ENCODE peak calls at places on chromosomes 13 and 19, in eight cellular contexts. X, L, R, Z, C, T, Y and W are unnamed samples.

GRCh38 chr19:7115721-7116120 is 46.2 kb downstream of the ZNF557 start:
- DNase-seq in Y (no peak), C (no peak), R (no peak), L (no peak), T (no peak), Z (no peak), X (no peak), W (no peak)

GRCh38 chr19:33413426-33413725 is 39.9 kb downstream of the CEBPG start:
- DNase-seq in L (no peak), R (no peak), Z (peak), T (no peak), X (no peak), Y (no peak), C (no peak), W (no peak)

GRCh38 chr13:113029487-113030258 is 60.7 kb downstream of the MCF2L start:
- DNase-seq in X (no peak), C (peak), Y (no peak), T (no peak), Z (peak), L (peak), R (peak), W (no peak)

GRCh38 chr13:71871844-71872243 is 4.8 kb upstream of the DACH1 start:
- DNase-seq in L (no peak), R (no peak), Y (no peak), Z (no peak), T (no peak), C (no peak), X (no peak), W (no peak)

GRCh38 chr19:33432408-33433170 is 59.1 kb downstream of the CEBPG start:
- DNase-seq in Y (no peak), Z (peak), T (no peak), X (no peak), R (no peak), L (no peak), C (no peak), W (no peak)

GRCh38 chr19:10219678-10220077 is 11.5 kb downstream of the S1PR2 start:
- DNase-seq in Y (no peak), Z (peak), C (no peak), X (no peak), R (peak), L (peak), T (peak), W (peak)

GRCh38 chr19:7254590-7254989 is 39.6 kb downstream of the INSR start:
- DNase-seq in C (no peak), X (no peak), L (no peak), R (no peak), T (no peak), Z (no peak), Y (no peak), W (no peak)

GRCh38 chr13:40596484-40596883 is 70.0 kb downstream of the FOXO1 start:
- DNase-seq in L (no peak), Y (no peak), X (no peak), C (no peak), T (no peak), R (no peak), Z (no peak), W (no peak)

GRCh38 chr19:35451278-35452096 is 3.4 kb downstream of the FFAR2 start:
- DNase-seq in X (no peak), Y (no peak), C (no peak), L (no peak), T (no peak), R (no peak), Z (no peak), W (no peak)

GRCh38 chr13:95301947-95302386 is 716 bp upstream of the ABCC4 start:
- DNase-seq in C (no peak), X (no peak), R (peak), Y (no peak), L (no peak), Z (no peak), T (no peak), W (no peak)

GRCh38 chr13:113045214-113046007 is 60.2 kb upstream of the F7 start:
- DNase-seq in X (no peak), Y (no peak), C (no peak), L (no peak), R (no peak), Z (no peak), T (no peak), W (no peak)

GRCh38 chr19:44071824-44072542 is at the start of gene ZNF284:
- DNase-seq in C (peak), T (peak), X (peak), Z (peak), L (peak), R (peak), Y (peak), W (peak)

GRCh38 chr19:11551603-11552235 is 7.3 kb downstream of the ELOF1 start:
- DNase-seq in C (no peak), Z (no peak), X (no peak), T (no peak), L (peak), Y (no peak), R (peak), W (no peak)

GRCh38 chr13:41402695-41403511 is 54.4 kb upstream of the RGCC start:
- DNase-seq in Y (no peak), Z (no peak), L (no peak), R (no peak), X (no peak), C (no peak), T (no peak), W (no peak)

GRCh38 chr13:109783815-109784589 is 2.4 kb downstream of the IRS2 start:
- DNase-seq in L (no peak), Z (no peak), C (no peak), Y (no peak), X (no peak), T (no peak), R (no peak), W (no peak)
- H3K4me3 ChIP-seq in L (peak), Z (no peak), C (peak), Y (peak), X (peak), T (peak), R (peak), W (peak)

GRCh38 chr19:55080915-55081772 is 5.5 kb downstream of the EPS8L1 start:
- DNase-seq in X (no peak), Y (no peak), R (peak), T (peak), L (peak), C (peak), Z (peak), W (peak)
- H3K4me3 ChIP-seq in X (peak), Y (peak), R (peak), T (peak), L (peak), C (peak), Z (peak), W (peak)

GRCh38 chr13:111633401-111633800 is 313.0 kb downstream of the TEX29 start:
- DNase-seq in R (no peak), X (no peak), Z (no peak), L (no peak), T (no peak), C (no peak), Y (no peak), W (no peak)
- H3K4me3 ChIP-seq in R (no peak), X (no peak), Z (no peak), L (no peak), T (no peak), C (no peak), Y (no peak), W (no peak)

DNA sequence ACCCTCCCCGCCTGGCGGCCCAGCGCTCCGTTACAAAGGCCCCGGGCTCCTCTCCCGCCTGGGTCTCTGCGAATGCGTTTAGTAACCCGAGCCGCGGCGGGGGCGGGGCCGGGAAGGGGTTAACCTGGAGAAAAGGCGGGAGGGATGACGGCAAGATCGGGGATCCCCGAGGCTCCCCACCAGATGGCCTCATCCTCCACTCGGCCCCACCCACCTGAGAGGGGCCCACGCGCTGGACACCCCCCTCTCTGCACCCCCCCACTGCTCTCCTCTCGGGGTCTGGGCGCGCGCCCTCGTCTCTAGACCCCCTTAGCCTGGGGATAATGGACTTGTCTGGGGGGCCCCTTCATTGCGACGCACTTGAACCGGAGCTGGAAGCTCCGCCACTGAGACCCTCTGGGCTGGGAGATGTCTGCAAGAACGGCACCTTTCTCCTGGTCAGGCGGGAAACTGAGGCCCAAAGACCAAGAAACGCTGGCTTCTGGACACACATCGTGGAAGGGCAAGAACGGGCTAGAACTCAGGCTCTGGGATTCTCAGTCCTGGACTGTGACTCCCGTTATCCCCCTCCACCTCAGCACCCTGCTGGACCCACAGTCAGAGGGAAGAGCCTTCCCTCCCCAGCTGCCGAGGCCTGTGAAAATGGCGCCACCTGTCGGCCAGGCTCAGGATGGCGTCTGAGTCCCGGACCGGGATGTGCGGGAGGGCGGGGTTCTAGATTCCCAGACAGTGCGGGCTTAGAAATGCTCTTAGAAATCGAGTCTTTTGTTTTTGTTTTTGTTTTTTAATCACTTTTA is 2.9 kb upstream of the LTBP4 start:
- DNase-seq in Z (peak), T (peak), L (peak), X (no peak), Y (no peak), C (peak), R (peak), W (peak)
- H3K4me3 ChIP-seq in Z (no peak), T (peak), L (peak), X (peak), Y (peak), C (no peak), R (peak), W (peak)

GRCh38 chr13:77312311-77312710 is 14.6 kb downstream of the MYCBP2 start:
- DNase-seq in T (no peak), X (no peak), Y (no peak), R (no peak), C (no peak), L (no peak), Z (no peak), W (no peak)

GRCh38 chr13:77310579-77311279 is 16.2 kb downstream of the MYCBP2 start:
- DNase-seq in T (no peak), Y (no peak), C (no peak), L (peak), X (no peak), Z (no peak), R (no peak), W (peak)

GRCh38 chr13:77316430-77316829 is 10.5 kb downstream of the MYCBP2 start:
- DNase-seq in T (no peak), C (no peak), L (no peak), Z (no peak), R (no peak), Y (no peak), X (no peak), W (no peak)

GRCh38 chr13:77310161-77310560 is 16.7 kb downstream of the MYCBP2 start:
- DNase-seq in C (no peak), X (no peak), Z (no peak), Y (no peak), T (no peak), R (no peak), L (no peak), W (no peak)

DNA sequence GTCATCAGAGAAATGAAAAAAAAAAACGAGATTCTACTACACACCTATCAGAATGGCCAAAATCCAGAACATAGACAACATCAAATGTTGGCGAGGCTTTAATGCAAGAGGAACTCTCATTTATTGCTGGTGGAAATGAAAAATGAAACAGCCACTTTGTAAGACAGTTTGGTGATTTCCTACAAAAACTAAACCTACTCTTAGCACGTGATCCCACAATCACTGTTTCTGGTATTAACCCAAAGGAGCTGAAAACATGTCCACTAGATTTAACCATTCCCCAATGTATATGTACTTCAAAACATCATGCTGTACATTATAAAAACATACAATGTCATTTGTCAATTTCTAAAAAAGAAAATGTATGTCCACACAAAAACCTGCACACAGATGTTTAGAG is 13.0 kb downstream of the MYCBP2 start:
- DNase-seq in Z (no peak), L (no peak), Y (no peak), R (no peak), X (no peak), T (no peak), C (no peak), W (no peak)
- H3K4me3 ChIP-seq in Z (no peak), L (no peak), Y (no peak), R (no peak), X (no peak), T (no peak), C (no peak), W (no peak)